ENCODE peak calls at places on chromosomes 16 and 17, in seven cellular contexts. K is left lung; B is CD4-positive, alpha-beta T cell; C is CD8-positive, alpha-beta T cell; Z is vagina; R is HCT116; V is lung. A is an unnamed sample. For H3K27me3, the result is how much of the 10 kb centered on the place peaks cover.

GRCh38 chr16:13453938-13454553 is 465.9 kb upstream of the ERCC4 start:
- DNase-seq in K (no peak), B (no peak), C (no peak), Z (no peak), R (peak), V (no peak), A (no peak)

GRCh38 chr17:67800495-67800928 is 24.8 kb upstream of the BPTF start:
- DNase-seq in K (peak), B (peak), C (peak), Z (no peak), R (peak), V (peak), A (peak)

GRCh38 chr17:75646626-75646968 is 13.4 kb downstream of the SMIM5 start:
- DNase-seq in K (no peak), B (no peak), C (no peak), Z (no peak), R (no peak), V (no peak), A (no peak)

GRCh38 chr17:36641877-36642845 is 40.8 kb downstream of the MRM1 start:
- DNase-seq in K (no peak), B (no peak), C (no peak), Z (no peak), R (no peak), V (no peak), A (no peak)

GRCh38 chr16:83994087-83994486 is 26.0 kb downstream of the NECAB2 start:
- DNase-seq in K (peak), B (no peak), C (no peak), Z (no peak), R (peak), V (no peak), A (peak)

GRCh38 chr16:637081-638018 is 1.2 kb upstream of the METTL26 start:
- DNase-seq in K (peak), B (peak), C (peak), Z (no peak), R (no peak), V (peak), A (peak)

GRCh38 chr16:19375561-19376158 is 42.0 kb upstream of the TMC5 start:
- DNase-seq in K (no peak), B (no peak), C (no peak), Z (no peak), R (peak), V (no peak), A (peak)

GRCh38 chr16:4802659-4803287 is 340 bp upstream of the ROGDI start:
- DNase-seq in K (peak), B (peak), C (peak), Z (no peak), R (peak), V (peak), A (peak)

GRCh38 chr16:88922114-88922825 is 54.7 kb downstream of the CBFA2T3 start:
- DNase-seq in K (no peak), B (no peak), C (no peak), Z (no peak), R (no peak), V (peak), A (peak)

GRCh38 chr17:80980397-80981061 is 11.1 kb upstream of the CHMP6 start:
- DNase-seq in K (no peak), B (no peak), C (no peak), Z (no peak), R (no peak), V (no peak), A (peak)

GRCh38 chr17:78946131-78946530 is 20.9 kb upstream of the TIMP2 start:
- DNase-seq in K (no peak), B (no peak), C (no peak), Z (no peak), R (no peak), V (no peak), A (no peak)

GRCh38 chr16:88515925-88516324 is 54.3 kb upstream of the ZC3H18 start:
- DNase-seq in K (no peak), B (no peak), C (no peak), Z (no peak), R (no peak), V (no peak), A (no peak)

GRCh38 chr17:51056813-51057510 is 63.7 kb downstream of the SPAG9 start:
- DNase-seq in K (no peak), B (no peak), C (no peak), Z (no peak), R (peak), V (no peak), A (peak)

GRCh38 chr16:65817066-65817465 is 549.4 kb upstream of the CDH5 start:
- DNase-seq in K (no peak), B (no peak), C (no peak), Z (no peak), R (no peak), V (no peak), A (no peak)

DNA sequence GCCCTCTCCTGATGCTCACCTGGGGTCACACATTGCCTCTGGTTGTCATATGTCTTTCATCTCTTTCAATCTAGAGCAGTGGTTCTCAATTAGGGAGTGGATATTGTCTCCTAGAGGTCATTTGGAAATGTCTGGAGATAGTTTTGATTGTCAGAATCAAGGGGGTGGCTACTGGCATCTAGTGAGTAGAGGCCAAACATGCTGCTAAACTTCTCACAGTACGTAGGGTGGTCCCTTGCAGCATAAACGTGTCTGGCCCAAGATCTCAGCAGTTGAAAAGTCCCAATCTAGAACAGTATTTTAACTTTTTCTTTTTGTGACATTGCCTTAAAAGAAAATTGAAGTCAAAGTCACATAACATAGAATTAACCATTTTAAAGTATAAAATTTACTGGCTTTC is 30.5 kb upstream of the SLC5A10 start:
- DNase-seq in K (no peak), B (no peak), C (no peak), Z (no peak), R (no peak), V (no peak), A (no peak)
- TF ChIP-seq CTCF in K (no peak), B (no peak), C (no peak), Z (no peak), R (no peak), V (no peak), A (no peak)

DNA sequence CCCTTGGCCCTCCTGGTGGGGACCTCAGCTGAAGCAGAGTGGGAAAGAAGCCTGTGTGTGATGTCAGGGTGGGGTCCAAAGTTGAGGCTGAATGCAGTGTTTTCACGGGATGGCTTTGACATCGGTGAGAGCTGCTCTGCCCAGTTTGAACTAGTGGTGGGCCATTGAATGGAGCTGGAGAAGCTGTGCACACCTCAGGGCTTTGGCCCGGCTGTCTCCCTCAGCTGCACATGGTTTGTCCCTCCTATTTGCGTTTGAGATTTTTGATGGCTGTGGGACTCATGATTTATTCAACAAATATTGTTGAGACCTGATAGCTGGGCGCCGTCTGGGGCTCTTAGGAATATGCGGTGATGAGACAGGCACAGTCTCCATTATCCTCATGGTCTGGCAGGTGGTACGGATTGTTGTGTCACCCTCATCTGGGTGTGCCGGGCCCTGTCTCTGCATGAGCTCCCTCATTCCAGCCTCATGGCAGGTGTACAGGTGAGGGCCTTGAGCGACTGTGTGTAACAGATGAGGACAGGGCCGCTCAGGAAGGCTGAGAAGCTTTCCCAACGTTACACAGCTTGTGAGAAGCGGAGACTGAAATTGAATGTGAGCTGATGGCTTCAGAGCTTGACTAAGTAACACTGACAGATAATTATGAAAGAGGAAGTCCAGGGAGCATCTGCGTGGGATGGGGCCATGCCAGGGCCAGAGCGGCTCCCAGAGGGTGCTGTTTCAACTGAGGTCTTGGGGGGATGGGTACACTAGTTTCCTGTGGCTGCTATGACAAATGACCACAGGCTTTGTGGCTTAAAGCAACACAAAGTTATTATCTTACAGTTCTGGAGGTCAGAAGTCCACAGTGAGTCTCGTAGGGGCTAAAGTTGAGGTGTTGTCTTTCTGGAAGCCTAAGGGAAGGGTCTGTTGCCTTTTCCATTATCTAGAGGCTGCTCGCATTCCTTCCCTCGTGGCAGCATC is 36.5 kb downstream of the CMIP start:
- DNase-seq in K (peak), B (no peak), C (no peak), Z (no peak), R (no peak), V (peak), A (peak)
- H3K27ac ChIP-seq in K (peak), B (no peak), C (no peak), Z (no peak), R (no peak), V (peak), A (peak)

DNA sequence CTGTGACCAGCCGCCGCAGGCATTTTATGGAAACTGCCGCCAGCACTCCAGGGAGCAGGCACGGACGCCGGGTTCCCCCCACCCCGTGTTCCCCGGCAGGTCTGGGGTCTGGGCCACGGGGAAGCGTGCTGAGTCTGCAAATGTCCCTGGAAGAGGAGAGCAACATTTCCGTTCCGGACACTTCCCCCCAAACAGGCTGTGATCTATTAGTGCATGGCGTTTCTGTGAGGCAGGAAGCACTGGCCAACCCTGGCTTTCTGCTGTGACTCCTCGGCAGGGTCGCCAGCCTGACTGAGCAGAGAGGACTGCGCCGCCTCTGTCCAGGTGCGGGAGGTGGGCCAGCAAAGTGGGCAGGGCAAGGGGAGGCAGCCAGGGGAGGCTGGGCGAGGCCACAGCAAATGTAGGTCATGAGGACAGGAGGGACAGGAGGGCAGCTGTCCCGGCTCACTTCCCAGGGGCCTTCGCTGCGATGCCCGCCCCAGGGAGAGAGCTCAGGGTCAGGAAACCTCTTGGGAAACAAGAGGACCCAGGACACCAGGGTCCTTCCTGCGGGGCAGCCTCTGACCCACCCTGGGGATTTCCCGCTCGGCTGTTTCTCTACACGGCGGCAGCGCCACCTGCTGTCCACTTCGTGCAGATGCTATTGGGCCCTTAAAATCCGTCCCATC is 9.5 kb downstream of the FOXF1 start:
- DNase-seq in K (no peak), B (peak), C (peak), Z (no peak), R (peak), V (no peak), A (peak)
- H3K27me3 ChIP-seq in K (under half), B (half or more), C (under half), Z (under half), R (under half), V (under half), A (under half)

GRCh38 chr17:45666046-45666600 is 118.0 kb upstream of the CRHR1 start:
- DNase-seq in K (no peak), B (no peak), C (no peak), Z (no peak), R (no peak), V (no peak), A (no peak)
- TF ChIP-seq CTCF in K (no peak), B (no peak), C (no peak), Z (no peak), R (peak), V (no peak), A (peak)

GRCh38 chr16:49362230-49362629 is 11.4 kb upstream of the C16orf78 start:
- DNase-seq in K (no peak), B (no peak), C (no peak), Z (peak), R (no peak), V (no peak), A (no peak)

GRCh38 chr16:49365711-49366509 is 7.7 kb upstream of the C16orf78 start:
- DNase-seq in K (no peak), B (no peak), C (no peak), Z (no peak), R (no peak), V (no peak), A (no peak)

GRCh38 chr16:49369638-49370219 is 3.9 kb upstream of the C16orf78 start:
- DNase-seq in K (no peak), B (no peak), C (no peak), Z (no peak), R (no peak), V (no peak), A (no peak)

DNA sequence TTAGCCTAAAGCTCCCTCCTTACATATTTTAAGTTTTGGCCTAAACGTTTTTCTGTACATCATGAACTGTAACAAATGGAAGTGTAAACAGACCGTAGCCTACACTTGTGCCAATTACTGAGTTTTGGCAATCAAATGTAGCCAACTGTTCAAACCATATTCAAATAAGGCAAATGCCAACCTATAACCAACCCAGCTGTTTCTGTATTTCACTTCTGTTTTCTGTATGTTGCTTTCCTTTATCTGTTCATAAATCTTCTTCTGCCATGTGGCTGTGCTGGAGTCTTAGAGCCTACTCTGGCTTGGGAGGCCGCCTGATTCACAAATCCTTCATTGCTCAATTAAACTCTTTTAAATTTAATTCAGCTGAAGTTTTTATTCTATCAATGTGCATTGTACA is 6.9 kb upstream of the C16orf78 start:
- DNase-seq in K (no peak), B (no peak), C (no peak), Z (no peak), R (no peak), V (no peak), A (no peak)
- H3K27ac ChIP-seq in K (no peak), B (no peak), C (no peak), Z (no peak), R (no peak), V (no peak), A (no peak)

DNA sequence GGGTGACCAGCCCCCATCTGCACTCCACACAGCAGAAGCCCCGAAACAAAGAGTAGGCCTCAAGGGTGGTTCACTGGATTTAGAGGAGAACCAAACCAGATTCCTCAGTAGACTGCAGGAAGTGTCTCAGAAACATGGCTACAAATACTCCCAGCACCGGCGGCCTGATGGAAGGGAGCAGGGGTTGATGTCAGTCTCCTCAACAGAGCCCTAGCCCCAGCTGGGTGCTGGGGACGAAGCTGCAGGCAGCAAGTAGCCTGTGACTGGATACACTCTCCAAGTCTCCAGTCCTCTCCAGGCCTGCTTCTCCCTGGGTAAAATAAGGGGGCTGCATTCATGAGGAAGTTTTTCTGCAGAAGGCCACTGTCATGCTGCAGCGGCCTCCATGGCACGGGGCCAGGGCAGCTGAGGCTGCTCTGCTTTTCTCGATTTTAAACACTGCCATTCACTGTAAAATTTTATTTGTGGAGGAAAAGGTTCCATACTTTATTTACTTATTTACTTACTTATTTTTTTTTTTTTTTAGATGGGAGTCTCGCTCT is 36.7 kb upstream of the SREBF1 start:
- DNase-seq in K (no peak), B (no peak), C (no peak), Z (no peak), R (no peak), V (no peak), A (no peak)
- H3K27me3 ChIP-seq in K (under half), B (under half), C (under half), Z (under half), R (under half), V (under half), A (under half)

GRCh38 chr17:9324864-9325263 is 250.8 kb downstream of the STX8 start:
- DNase-seq in K (no peak), B (no peak), C (no peak), Z (no peak), R (no peak), V (no peak), A (no peak)
- TF ChIP-seq CTCF in K (no peak), B (no peak), C (no peak), Z (no peak), R (no peak), V (no peak), A (peak)

DNA sequence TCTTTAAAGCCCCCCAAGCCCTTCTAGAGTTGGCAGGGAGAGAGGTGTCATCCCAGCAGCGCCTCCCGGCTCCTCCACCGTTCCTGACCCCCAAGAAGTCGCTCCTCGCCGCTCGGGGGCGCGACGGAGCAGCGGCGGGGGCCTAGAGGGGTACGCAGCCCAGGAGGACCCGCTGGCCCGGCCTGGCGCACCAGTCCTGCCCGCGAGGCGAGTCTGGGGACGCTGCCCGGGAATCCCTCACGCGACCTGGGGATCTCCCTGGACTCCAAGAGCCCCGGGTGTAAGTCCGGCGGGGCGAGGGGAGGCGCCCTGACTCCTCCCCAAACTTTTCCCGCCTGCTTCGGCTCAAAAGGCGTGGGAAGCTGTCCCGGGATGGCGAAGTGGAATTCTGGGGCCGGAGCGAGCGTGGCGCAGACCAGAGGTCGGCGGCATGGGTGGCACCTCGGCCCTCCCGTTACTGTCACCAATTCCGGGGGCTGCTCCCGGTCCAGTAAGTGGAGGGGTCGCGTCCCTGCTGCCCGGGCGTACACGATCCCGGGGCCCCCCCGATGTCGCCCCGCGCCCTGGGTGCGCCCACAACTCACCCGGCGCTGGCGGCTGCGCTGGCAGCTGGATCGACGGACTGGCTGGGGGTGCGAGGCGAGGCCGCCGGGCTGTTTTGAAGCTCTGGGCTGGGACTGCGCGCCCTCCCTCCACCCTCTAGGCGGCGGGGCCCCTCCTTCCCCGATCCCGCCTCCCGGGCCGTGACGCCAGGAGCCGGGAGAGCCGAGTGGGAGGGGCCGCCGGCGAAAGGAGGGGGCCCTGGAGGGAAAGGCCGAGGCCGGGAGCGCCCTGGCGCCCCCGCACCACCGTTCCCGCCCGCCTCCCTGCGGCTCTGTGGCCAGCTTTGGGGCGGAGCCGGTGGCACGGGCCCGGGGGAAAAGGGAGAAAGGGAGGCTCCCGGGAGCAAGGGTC is at the start of gene EMP2:
- DNase-seq in K (peak), B (no peak), C (no peak), Z (no peak), R (peak), V (peak), A (peak)
- H3K27ac ChIP-seq in K (peak), B (no peak), C (no peak), Z (peak), R (peak), V (peak), A (no peak)

DNA sequence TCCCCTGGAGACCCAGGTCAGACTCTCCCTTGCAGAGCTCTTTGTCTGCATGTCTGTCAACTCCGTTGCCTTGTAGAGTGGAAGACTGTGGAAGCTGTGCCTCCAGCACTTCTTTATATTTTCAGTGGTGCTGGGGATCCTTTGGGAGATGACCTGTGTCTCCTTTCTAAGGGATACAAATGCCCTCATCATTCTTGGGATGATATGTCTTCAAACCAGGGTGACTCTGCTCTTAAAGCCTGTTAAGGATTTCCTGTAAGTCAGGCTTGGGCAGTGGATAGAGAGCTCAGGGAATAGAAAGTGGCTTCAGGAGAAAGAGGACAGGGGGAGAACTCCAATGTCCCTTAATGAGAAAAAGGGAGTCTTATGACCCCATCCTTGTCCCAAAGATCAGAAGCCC is 1.5 kb downstream of the HOXB3 start:
- DNase-seq in K (no peak), B (no peak), C (no peak), Z (no peak), R (no peak), V (no peak), A (no peak)
- H3K27me3 ChIP-seq in K (half or more), B (half or more), C (under half), Z (under half), R (under half), V (under half), A (half or more)

DNA sequence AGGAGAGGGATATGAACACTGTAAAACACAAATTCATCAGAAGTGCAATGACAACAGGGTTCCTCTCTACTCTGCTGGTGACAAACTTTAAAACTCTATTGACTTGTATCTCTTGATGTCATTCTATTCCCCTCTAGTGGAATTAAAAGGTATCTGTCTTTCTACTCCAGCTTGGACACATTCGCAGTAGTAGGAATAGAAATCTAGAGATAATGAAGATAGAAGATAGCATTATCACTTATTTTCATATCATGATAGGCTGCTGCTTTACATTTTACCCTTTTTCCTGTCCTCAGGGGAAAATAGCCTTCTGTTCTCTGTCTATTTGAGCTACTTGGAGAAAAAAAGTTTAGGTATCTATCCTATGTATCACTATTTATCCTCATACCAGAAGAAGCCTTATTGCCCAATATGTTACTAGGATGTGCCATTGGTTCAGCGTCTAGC is 209.6 kb upstream of the CACNG5 start:
- DNase-seq in K (no peak), B (no peak), C (no peak), Z (no peak), R (peak), V (no peak), A (no peak)
- TF ChIP-seq CTCF in K (peak), B (no peak), C (no peak), Z (peak), R (peak), V (no peak), A (peak)